ENCODE peak calls at places on chromosomes 11 and 22, in five cellular contexts. Y is SK-N-SH, V is breast epithelium, T is GM23338, E is HL-60. I is an unnamed sample.

GRCh38 chr11:17744151-17744940 is 9.8 kb downstream of the KCNC1 start:
- DNase-seq in T (no peak), Y (no peak), V (no peak), E (no peak), I (no peak)

GRCh38 chr11:45922425-45923082 is at the start of gene LARGE2:
- DNase-seq in Y (peak; percentile 76), T (peak; percentile 88), V (peak; percentile 50), E (no peak), I (peak; percentile 56)

GRCh38 chr11:75426720-75427086 is 6.3 kb downstream of the KLHL35 start:
- DNase-seq in E (no peak), T (no peak), Y (no peak), V (no peak), I (no peak)

GRCh38 chr11:78061088-78061920 is 2.4 kb upstream of the THRSP start:
- DNase-seq in V (peak; percentile 57), Y (peak; percentile 41), E (no peak), T (no peak), I (no peak)

GRCh38 chr11:61569701-61570100 is 11.2 kb downstream of the SYT7 start:
- DNase-seq in Y (peak; percentile 56), E (no peak), V (no peak), T (no peak), I (no peak)

GRCh38 chr11:130806746-130807145 is 109.5 kb downstream of the SNX19 start:
- DNase-seq in Y (no peak), V (no peak), E (no peak), T (peak; percentile 49), I (no peak)

GRCh38 chr11:12706531-12707499 is 32.6 kb downstream of the TEAD1 start:
- DNase-seq in E (no peak), V (no peak), T (no peak), Y (no peak), I (no peak)

GRCh38 chr11:74255741-74256369 is 55.6 kb downstream of the P4HA3 start:
- DNase-seq in V (no peak), Y (peak; percentile 73), T (peak; percentile 71), E (peak; percentile 60), I (peak; percentile 48)

GRCh38 chr22:38068641-38069371 is 11.6 kb downstream of the PICK1 start:
- DNase-seq in V (no peak), T (no peak), Y (no peak), E (no peak), I (no peak)

GRCh38 chr11:75351541-75352416 is at the start of gene ARRB1:
- DNase-seq in E (peak; percentile 82), T (peak; percentile 82), V (no peak), Y (peak; percentile 92), I (no peak)

GRCh38 chr11:36240746-36241295 is 48.4 kb downstream of the COMMD9 start:
- DNase-seq in E (no peak), T (no peak), V (no peak), Y (peak; percentile 39), I (no peak)

GRCh38 chr11:120808616-120809050 is 215.3 kb upstream of the TBCEL start:
- DNase-seq in E (no peak), T (no peak), Y (no peak), V (no peak), I (no peak)

GRCh38 chr11:2904153-2905052 is 18.8 kb upstream of the CDKN1C start:
- DNase-seq in V (no peak), T (no peak), Y (no peak), E (no peak), I (no peak)

GRCh38 chr22:19722175-19722914 is 994 bp upstream of the GP1BB start:
- DNase-seq in V (no peak), Y (no peak), E (no peak), T (peak; percentile 70), I (no peak)

GRCh38 chr11:59668188-59668949 is 468 bp downstream of the PATL1 start:
- DNase-seq in V (peak; percentile 52), Y (no peak), T (peak; percentile 90), E (no peak), I (peak; percentile 29)

GRCh38 chr11:126357055-126357962 is 1.8 kb downstream of the ST3GAL4 start:
- DNase-seq in V (no peak), T (no peak), E (no peak), Y (no peak), I (no peak)

GRCh38 chr11:124882339-124883071 is 15.2 kb downstream of the ROBO4 start:
- DNase-seq in Y (no peak), V (no peak), E (no peak), T (peak; percentile 30), I (no peak)

GRCh38 chr11:95545116-95545875 is 244.3 kb downstream of the FAM76B start:
- DNase-seq in T (peak; percentile 55), V (no peak), Y (no peak), E (no peak), I (no peak)

GRCh38 chr11:95547186-95547585 is 242.4 kb downstream of the FAM76B start:
- DNase-seq in T (no peak), V (no peak), Y (no peak), E (no peak), I (no peak)

GRCh38 chr11:95541715-95542114 is 247.9 kb downstream of the FAM76B start:
- DNase-seq in T (no peak), E (no peak), Y (no peak), V (no peak), I (no peak)

GRCh38 chr11:95542868-95543551 is 246.6 kb downstream of the FAM76B start:
- DNase-seq in V (no peak), E (no peak), Y (no peak), T (no peak), I (no peak)

GRCh38 chr11:95544095-95544795 is 245.3 kb downstream of the FAM76B start:
- DNase-seq in T (no peak), V (no peak), E (no peak), Y (no peak), I (no peak)
- TF ChIP-seq POLR2AphosphoS5 in T (no peak), V (no peak), E (no peak), Y (no peak), I (no peak)

GRCh38 chr11:128500488-128500887 is 86.9 kb downstream of the ETS1 start:
- DNase-seq in T (no peak), E (no peak), V (no peak), Y (no peak), I (no peak)
- H3K4me3 ChIP-seq in T (no peak overlapping the region), E (no peak overlapping the region), V (no peak overlapping the region), Y (no peak overlapping the region), I (no peak overlapping the region)

GRCh38 chr11:57126766-57127400 is 54.9 kb upstream of the LRRC55 start:
- DNase-seq in T (no peak), Y (no peak), V (no peak), E (no peak), I (no peak)

GRCh38 chr11:57121996-57122395 is 59.8 kb upstream of the LRRC55 start:
- DNase-seq in T (no peak), E (no peak), Y (no peak), V (no peak), I (no peak)

GRCh38 chr11:57124460-57124859 is 57.3 kb upstream of the LRRC55 start:
- DNase-seq in Y (no peak), V (no peak), E (no peak), T (peak; percentile 17), I (no peak)

GRCh38 chr11:57123590-57123989 is 58.2 kb upstream of the LRRC55 start:
- DNase-seq in T (no peak), Y (no peak), V (no peak), E (no peak), I (no peak)

GRCh38 chr11:57124912-57125311 is 56.8 kb upstream of the LRRC55 start:
- DNase-seq in E (no peak), T (no peak), Y (no peak), V (no peak), I (no peak)
- TF ChIP-seq POLR2AphosphoS5 in E (no peak), T (no peak), Y (no peak), V (no peak), I (no peak)

DNA sequence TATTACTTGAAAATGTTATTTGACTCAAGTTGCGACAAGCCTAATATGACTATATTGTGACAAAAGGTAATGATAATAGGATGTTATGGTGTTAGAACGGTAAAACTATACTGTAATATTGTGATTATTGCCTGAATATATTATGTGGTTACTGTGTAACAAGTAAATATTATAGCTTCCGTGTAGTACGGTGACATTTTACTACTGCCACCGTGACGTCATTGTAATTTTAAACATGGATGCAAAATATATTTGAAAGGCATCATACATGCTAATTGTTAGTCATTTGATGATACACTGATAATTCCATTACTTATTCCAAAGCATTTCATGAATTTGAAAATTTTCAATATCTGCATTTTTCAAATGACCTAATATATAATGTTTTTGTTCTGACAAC is 2.5 kb downstream of the ELP4 start:
- DNase-seq in V (no peak), T (no peak), E (no peak), Y (no peak), I (no peak)
- H3K4me3 ChIP-seq in V (no peak overlapping the region), T (no peak overlapping the region), E (no peak overlapping the region), Y (no peak overlapping the region), I (no peak overlapping the region)

GRCh38 chr11:85810871-85811611 is at the start of gene SYTL2:
- DNase-seq in Y (peak; percentile 92), E (peak; percentile 5), V (peak; percentile 35), T (peak; percentile 86), I (peak; percentile 70)
- TF ChIP-seq POLR2AphosphoS5 in Y (peak; percentile 70), E (no peak), V (no peak), T (peak; percentile 70), I (peak; percentile 44)

GRCh38 chr11:115924744-115925567 is 420.7 kb upstream of the CADM1 start:
- DNase-seq in Y (no peak), V (no peak), T (no peak), E (no peak), I (no peak)
- H3K4me3 ChIP-seq in Y (no peak overlapping the region), V (no peak overlapping the region), T (no peak overlapping the region), E (no peak overlapping the region), I (no peak overlapping the region)

I was measured in prostate gland.